ENCODE peak calls at places on chromosomes 12 and 14, in four cellular contexts. B, M, K and X are unnamed samples.

GRCh38 chr12:1289371-1290155 is 298.5 kb downstream of the ERC1 start:
- DNase-seq in K (no peak), B (no peak), M (no peak), X (no peak)

GRCh38 chr12:132214906-132215643 is 70.8 kb downstream of the NOC4L start:
- DNase-seq in M (no peak), B (no peak), K (no peak), X (no peak)

GRCh38 chr14:32010561-32011188 is 66.4 kb upstream of the ARHGAP5 start:
- DNase-seq in B (no peak), M (no peak), K (no peak), X (no peak)

GRCh38 chr14:28061006-28061405 is 705.6 kb upstream of the FOXG1 start:
- DNase-seq in M (no peak), K (no peak), B (no peak), X (no peak)

GRCh38 chr14:78446807-78447206 is 276.6 kb downstream of the NRXN3 start:
- DNase-seq in K (no peak), M (no peak), B (no peak), X (no peak)

GRCh38 chr14:34665785-34666425 is 36.0 kb upstream of the SNX6 start:
- DNase-seq in K (peak; percentile 77), B (no peak), M (no peak), X (no peak)

GRCh38 chr12:106709068-106709511 is 65.4 kb upstream of the RIC8B start:
- DNase-seq in B (no peak), M (no peak), K (no peak), X (no peak)

GRCh38 chr12:50742776-50743175 is 21.1 kb upstream of the ATF1 start:
- DNase-seq in K (no peak), M (no peak), B (no peak), X (no peak)

GRCh38 chr14:104140213-104140462 is 1.8 kb downstream of the KIF26A start:
- DNase-seq in K (no peak), B (no peak), M (no peak), X (no peak)

GRCh38 chr14:28141662-28142061 is 624.9 kb upstream of the FOXG1 start:
- DNase-seq in K (no peak), B (no peak), M (no peak), X (no peak)

GRCh38 chr14:94111276-94112095 is 950 bp downstream of the IFI27 start:
- DNase-seq in K (no peak), M (no peak), B (no peak), X (no peak)

GRCh38 chr12:45182511-45182910 is 33.4 kb upstream of the ANO6 start:
- DNase-seq in B (no peak), K (no peak), M (no peak), X (no peak)

GRCh38 chr12:109358154-109358869 is 10.6 kb downstream of the MYO1H start:
- DNase-seq in B (no peak), K (peak; percentile 52), M (no peak), X (no peak)

GRCh38 chr14:102819176-102819628 is 42.0 kb downstream of the TRAF3 start:
- DNase-seq in B (peak; percentile 36), K (peak; percentile 64), M (peak; percentile 21), X (peak; percentile 43)

GRCh38 chr14:93921001-93921797 is 5.9 kb upstream of the FAM181A start:
- DNase-seq in M (no peak), B (no peak), K (no peak), X (no peak)

GRCh38 chr12:27922591-27923139 is 49.9 kb downstream of the PTHLH start:
- DNase-seq in B (no peak), K (no peak), M (no peak), X (no peak)

GRCh38 chr14:33707751-33708150 is 243.1 kb downstream of the EGLN3 start:
- DNase-seq in M (no peak), K (no peak), B (no peak), X (no peak)

GRCh38 chr14:79686196-79686595 is 525.1 kb downstream of the DIO2 start:
- DNase-seq in B (no peak), M (no peak), K (no peak), X (no peak)

GRCh38 chr14:103694572-103695026 is 20.7 kb downstream of the XRCC3 start:
- DNase-seq in K (no peak), M (no peak), B (no peak), X (no peak)

GRCh38 chr14:39097159-39097558 is 5.9 kb downstream of the SEC23A start:
- DNase-seq in K (no peak), B (peak; percentile 30), M (no peak), X (peak; percentile 50)

GRCh38 chr14:101781240-101782061 is 19.9 kb downstream of the PPP2R5C start:
- DNase-seq in M (peak; percentile 23), K (no peak), B (peak; percentile 37), X (peak; percentile 44)

GRCh38 chr14:52391866-52392600 is 77.9 kb downstream of the PTGER2 start:
- DNase-seq in K (no peak), B (no peak), M (no peak), X (no peak)

GRCh38 chr12:124804011-124804621 is 59.5 kb downstream of the SCARB1 start:
- DNase-seq in M (no peak), B (no peak), K (no peak), X (no peak)

GRCh38 chr12:98939350-98939749 is 294.3 kb downstream of the APAF1 start:
- DNase-seq in B (no peak), M (no peak), K (peak; percentile 25), X (no peak)

DNA sequence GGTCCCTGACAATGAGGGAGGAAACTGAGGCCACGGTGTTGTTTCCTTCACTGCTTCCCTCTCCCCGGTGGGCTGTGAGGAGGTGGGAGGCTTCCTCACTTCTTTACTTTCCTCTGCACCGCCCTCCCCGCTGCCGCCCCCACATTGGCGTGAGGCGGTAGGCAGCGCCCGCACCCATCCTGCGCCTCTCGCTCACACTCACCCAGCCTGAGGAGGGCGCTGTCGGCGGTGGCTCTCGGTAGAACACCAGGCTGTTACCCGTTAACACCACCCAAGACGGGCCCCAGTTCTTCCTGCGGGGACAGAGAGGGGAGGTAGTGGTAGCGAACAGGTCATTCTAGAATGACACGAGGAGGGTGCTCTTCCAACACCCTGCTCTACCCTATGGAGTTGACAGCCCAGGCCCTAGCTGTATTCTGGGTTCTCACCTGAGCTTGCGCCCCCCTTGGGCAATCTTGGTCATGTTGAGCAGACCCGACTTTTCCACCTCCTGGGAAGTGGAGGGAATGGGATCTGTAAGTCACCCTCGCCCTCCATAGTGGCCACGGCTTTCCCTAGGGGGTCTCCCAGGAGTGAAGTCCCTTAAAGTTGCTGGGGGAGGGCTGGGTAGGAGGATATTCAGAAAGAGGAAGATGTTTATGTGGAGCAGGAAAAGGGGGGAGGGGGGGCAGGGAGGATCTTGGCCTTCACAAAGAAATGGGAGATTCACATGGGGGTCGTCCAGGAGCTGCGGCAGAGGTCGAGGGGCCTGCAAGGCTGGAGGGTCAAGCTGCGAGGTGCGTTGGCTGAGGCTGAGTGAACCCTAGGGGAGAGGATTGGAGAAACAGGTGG is 3.3 kb downstream of the ARHGAP9 start:
- DNase-seq in B (peak; percentile 83), K (no peak), M (peak; percentile 72), X (peak; percentile 59)
- H3K27me3 ChIP-seq in B (no peaks in the 10 kb centered on the region), K (no peaks in the 10 kb centered on the region), M (no peaks in the 10 kb centered on the region), X (no peaks in the 10 kb centered on the region)

GRCh38 chr14:92740440-92740839 is 8.0 kb downstream of the LGMN start:
- DNase-seq in K (no peak), M (no peak), B (no peak), X (no peak)

GRCh38 chr14:92735344-92735743 is 13.1 kb downstream of the LGMN start:
- DNase-seq in M (no peak), K (no peak), B (no peak), X (no peak)

GRCh38 chr14:92737619-92738188 is 10.7 kb downstream of the LGMN start:
- DNase-seq in K (no peak), B (no peak), M (no peak), X (no peak)

GRCh38 chr14:92734618-92735017 is 13.8 kb downstream of the LGMN start:
- DNase-seq in M (no peak), B (no peak), K (no peak), X (no peak)

GRCh38 chr14:92737206-92737605 is 11.2 kb downstream of the LGMN start:
- DNase-seq in M (no peak), B (peak; percentile 33), K (peak; percentile 79), X (no peak)
- H3K27ac ChIP-seq in M (no peak overlapping the region), B (no peak overlapping the region), K (peak overlapping the region; percentile 82), X (no peak overlapping the region)

GRCh38 chr12:12979151-12979550 is 20.9 kb downstream of the HEBP1 start:
- DNase-seq in B (no peak), K (no peak), M (no peak), X (no peak)

GRCh38 chr12:12977231-12977630 is 22.8 kb downstream of the HEBP1 start:
- DNase-seq in M (no peak), K (no peak), B (no peak), X (no peak)

GRCh38 chr12:12974211-12974610 is 22.2 kb upstream of the GPRC5D start:
- DNase-seq in B (no peak), K (no peak), M (no peak), X (no peak)

GRCh38 chr12:12975322-12976077 is 23.5 kb upstream of the GPRC5D start:
- DNase-seq in B (no peak), K (peak; percentile 75), M (no peak), X (no peak)

GRCh38 chr12:12976366-12976765 is 23.7 kb downstream of the HEBP1 start:
- DNase-seq in B (no peak), K (no peak), M (no peak), X (no peak)
- H3K4me1 ChIP-seq in B (no peaks in the 10 kb centered on the region), K (no peaks in the 10 kb centered on the region), M (no peaks in the 10 kb centered on the region), X (no peaks in the 10 kb centered on the region)

DNA sequence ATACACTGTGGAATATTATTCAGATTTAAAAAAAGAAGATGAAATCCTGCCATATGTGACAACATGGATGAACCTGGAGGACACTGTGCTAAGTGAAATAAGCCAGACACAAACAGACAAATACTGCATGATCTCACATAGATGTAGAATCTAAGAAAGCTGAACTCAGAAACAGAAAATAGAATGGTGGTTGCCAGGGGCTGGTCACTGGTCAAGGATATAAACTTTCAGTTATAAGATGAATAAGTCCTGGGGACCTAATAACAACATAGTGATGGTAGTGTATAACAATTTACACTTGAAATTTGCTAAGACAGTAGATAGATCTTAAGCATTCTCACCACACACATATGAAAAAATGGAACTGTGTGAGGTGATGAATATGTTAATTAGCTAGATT is 161.3 kb upstream of the TMCC3 start:
- DNase-seq in B (no peak), K (no peak), M (no peak), X (no peak)
- H3K27me3 ChIP-seq in B (no peaks in the 10 kb centered on the region), K (no peaks in the 10 kb centered on the region), M (no peaks in the 10 kb centered on the region), X (no peaks in the 10 kb centered on the region)